ENCODE peak calls at places on chromosomes 7 and 10, in four cellular contexts. R, K, O and X are unnamed samples.

GRCh38 chr7:78912781-78913180 is 540.7 kb downstream of the MAGI2 start:
- DNase-seq in O (no peak), R (no peak), K (no peak), X (no peak)

GRCh38 chr7:96920713-96921112 is 84.6 kb upstream of the DLX6 start:
- DNase-seq in R (no peak), K (no peak), O (no peak), X (no peak)

GRCh38 chr10:32000937-32001336 is 55.3 kb downstream of the KIF5B start:
- DNase-seq in R (no peak), O (no peak), K (no peak), X (no peak)

GRCh38 chr10:20970044-20970443 is 72.9 kb upstream of the NEBL start:
- DNase-seq in O (no peak), K (no peak), R (no peak), X (no peak)

GRCh38 chr7:116011584-116011983 is 19.0 kb downstream of the TFEC start:
- DNase-seq in K (no peak), O (no peak), R (no peak), X (no peak)

GRCh38 chr10:9848981-9849380 is 1168.7 kb upstream of the CELF2 start:
- DNase-seq in K (no peak), O (no peak), R (no peak), X (no peak)

GRCh38 chr7:134850048-134850447 is 70.6 kb downstream of the CALD1 start:
- DNase-seq in O (no peak), K (no peak), R (no peak), X (no peak)

GRCh38 chr10:101136007-101136707 is 5.1 kb downstream of the TLX1 start:
- DNase-seq in K (peak; percentile 19), O (no peak), R (no peak), X (no peak)

GRCh38 chr7:44143606-44144250 is 2.6 kb upstream of the MYL7 start:
- DNase-seq in R (peak; percentile 41), O (no peak), K (no peak), X (no peak)

GRCh38 chr7:7102906-7103305 is 79.4 kb upstream of the C1GALT1 start:
- DNase-seq in K (no peak), O (no peak), R (no peak), X (no peak)

GRCh38 chr7:30594055-30594539 is 581 bp upstream of the GARS1 start:
- DNase-seq in R (no peak), K (no peak), O (peak; percentile 49), X (no peak)

GRCh38 chr7:122532406-122533269 is 166.3 kb downstream of the RNF133 start:
- DNase-seq in O (no peak), R (no peak), K (peak; percentile 4), X (no peak)

GRCh38 chr10:72087392-72087968 is 871 bp downstream of the SPOCK2 start:
- DNase-seq in O (peak; percentile 39), R (no peak), K (no peak), X (no peak)

GRCh38 chr10:131819241-131820072 is 81.4 kb upstream of the PPP2R2D start:
- DNase-seq in O (no peak), R (no peak), K (no peak), X (peak; percentile 72)

GRCh38 chr7:516606-517456 is 2.8 kb downstream of the PDGFA start:
- DNase-seq in R (no peak), K (no peak), O (peak; percentile 83), X (no peak)

GRCh38 chr7:82593780-82594179 is 150.2 kb upstream of the CACNA2D1 start:
- DNase-seq in O (no peak), R (no peak), K (no peak), X (no peak)

GRCh38 chr7:66169616-66170015 is 35.5 kb upstream of the TPST1 start:
- DNase-seq in O (no peak), R (no peak), K (no peak), X (no peak)

GRCh38 chr7:142376356-142376997 is 118.6 kb upstream of the PRSS58 start:
- DNase-seq in K (no peak), O (no peak), R (no peak), X (no peak)

GRCh38 chr7:135673360-135673706 is 11.0 kb downstream of the STMP1 start:
- DNase-seq in K (no peak), R (no peak), O (no peak), X (no peak)

GRCh38 chr10:6986927-6987326 is 406.9 kb upstream of the PRKCQ start:
- DNase-seq in K (no peak), R (no peak), O (no peak), X (no peak)

GRCh38 chr10:127216786-127217185 is 20.4 kb upstream of the INSYN2A start:
- DNase-seq in R (no peak), O (no peak), K (no peak), X (no peak)

GRCh38 chr7:111835066-111835465 is 272.8 kb upstream of the IMMP2L start:
- DNase-seq in O (no peak), K (no peak), R (no peak), X (no peak)

GRCh38 chr7:92244803-92245486 is 769 bp downstream of the KRIT1 start:
- DNase-seq in R (no peak), K (no peak), O (no peak), X (no peak)

GRCh38 chr10:98536551-98536950 is 89.8 kb upstream of the HPS1 start:
- DNase-seq in K (no peak), O (peak; percentile 18), R (no peak), X (no peak)

GRCh38 chr7:120165231-120165630 is 107.7 kb upstream of the KCND2 start:
- DNase-seq in R (no peak), K (no peak), O (no peak), X (no peak)

GRCh38 chr7:83640731-83641533 is 8.0 kb downstream of the SEMA3E start:
- DNase-seq in O (no peak), R (no peak), K (no peak), X (no peak)

GRCh38 chr7:140476698-140477261 is 2.5 kb downstream of the MKRN1 start:
- DNase-seq in R (no peak), K (no peak), O (no peak), X (no peak)
- H3K4me3 ChIP-seq in R (no peak overlapping the region), K (no peak overlapping the region), O (peak overlapping the region; percentile 94), X (no peak overlapping the region)

DNA sequence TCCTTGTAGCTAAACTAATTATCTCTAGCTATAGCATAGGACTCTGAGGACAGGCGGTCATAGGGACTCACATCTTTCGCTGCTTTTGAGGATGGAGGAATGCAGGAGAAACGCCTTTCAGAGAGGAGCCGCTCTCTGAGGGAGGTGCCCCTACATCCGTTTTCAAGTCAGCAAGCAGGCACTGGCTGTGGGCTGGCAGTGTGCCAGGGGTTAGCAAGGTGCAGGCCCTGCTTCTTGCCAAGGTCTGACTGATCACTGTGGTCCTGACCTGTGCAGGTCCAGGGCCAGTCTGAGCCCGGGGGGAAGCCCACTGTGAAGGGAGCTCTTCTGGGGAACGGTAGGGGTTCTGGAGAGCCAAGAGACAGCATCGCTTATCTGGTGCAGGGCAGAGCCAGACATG is 89.4 kb downstream of the SH3PXD2A start:
- DNase-seq in R (no peak), K (no peak), O (no peak), X (no peak)
- TF ChIP-seq POLR2A in R (no peak), K (no peak), O (no peak), X (no peak)

GRCh38 chr10:62095341-62096071 is 173.1 kb downstream of the RTKN2 start:
- DNase-seq in K (no peak), O (no peak), R (no peak), X (no peak)
- H3K4me3 ChIP-seq in K (no peak overlapping the region), O (no peak overlapping the region), R (peak overlapping the region; percentile 32), X (no peak overlapping the region)

DNA sequence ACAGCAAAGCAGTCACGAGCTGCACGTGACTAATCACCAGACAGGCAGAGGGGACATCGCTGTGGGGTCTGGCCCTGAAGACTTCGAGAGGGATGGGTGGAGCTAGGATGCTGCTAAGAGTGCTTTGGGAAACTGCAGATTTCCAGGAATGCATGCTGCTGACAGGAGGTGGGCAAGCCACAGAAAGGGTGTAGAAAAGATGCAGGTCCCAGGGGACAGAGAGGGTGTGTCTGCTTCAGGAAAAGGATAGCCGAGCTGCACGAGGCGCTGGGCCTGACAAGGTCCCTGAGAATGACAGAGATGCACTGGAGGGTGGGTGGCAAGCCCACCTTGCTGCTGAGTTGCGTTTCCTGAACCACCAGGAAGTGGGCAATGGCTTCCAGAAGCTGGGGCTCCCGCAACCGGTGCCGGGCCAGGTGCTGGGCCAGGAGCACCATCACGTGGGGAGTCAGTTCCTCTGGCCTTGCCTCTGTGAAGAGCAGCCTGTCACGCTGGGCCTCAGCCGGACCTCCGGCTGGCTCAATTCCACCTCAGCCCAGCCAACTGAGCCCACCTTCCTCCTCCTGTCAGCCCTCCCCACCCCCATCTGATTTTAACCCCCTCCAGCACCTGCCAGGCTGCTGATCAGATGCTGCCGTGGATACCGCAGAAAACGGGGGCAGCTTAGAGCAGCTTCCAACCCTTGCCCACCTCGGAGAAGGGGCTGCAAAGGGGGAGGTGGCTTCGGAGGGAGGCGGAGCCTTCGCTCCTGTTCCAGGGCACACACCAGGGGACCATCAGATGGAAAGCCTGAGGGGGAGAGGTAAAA is 2.2 kb downstream of the FASTK start:
- DNase-seq in K (no peak), O (no peak), R (no peak), X (no peak)
- TF ChIP-seq POLR2A in K (no peak), O (no peak), R (no peak), X (no peak)

GRCh38 chr7:150992833-150993302 is 2.1 kb downstream of the NOS3 start:
- DNase-seq in R (no peak), O (no peak), K (no peak), X (no peak)

GRCh38 chr7:150996289-150997074 is 5.7 kb downstream of the NOS3 start:
- DNase-seq in R (no peak), K (no peak), O (no peak), X (no peak)

GRCh38 chr7:150994141-150994837 is 3.5 kb downstream of the NOS3 start:
- DNase-seq in O (no peak), R (no peak), K (no peak), X (no peak)

GRCh38 chr7:150993511-150993910 is 2.7 kb downstream of the NOS3 start:
- DNase-seq in R (no peak), O (no peak), K (no peak), X (no peak)

GRCh38 chr7:150994838-150995510 is 4.2 kb downstream of the NOS3 start:
- DNase-seq in O (no peak), R (no peak), K (no peak), X (no peak)
- H3K4me3 ChIP-seq in O (peak overlapping the region; percentile 1), R (peak overlapping the region; percentile 54), K (no peak overlapping the region), X (peak overlapping the region; percentile 19)

DNA sequence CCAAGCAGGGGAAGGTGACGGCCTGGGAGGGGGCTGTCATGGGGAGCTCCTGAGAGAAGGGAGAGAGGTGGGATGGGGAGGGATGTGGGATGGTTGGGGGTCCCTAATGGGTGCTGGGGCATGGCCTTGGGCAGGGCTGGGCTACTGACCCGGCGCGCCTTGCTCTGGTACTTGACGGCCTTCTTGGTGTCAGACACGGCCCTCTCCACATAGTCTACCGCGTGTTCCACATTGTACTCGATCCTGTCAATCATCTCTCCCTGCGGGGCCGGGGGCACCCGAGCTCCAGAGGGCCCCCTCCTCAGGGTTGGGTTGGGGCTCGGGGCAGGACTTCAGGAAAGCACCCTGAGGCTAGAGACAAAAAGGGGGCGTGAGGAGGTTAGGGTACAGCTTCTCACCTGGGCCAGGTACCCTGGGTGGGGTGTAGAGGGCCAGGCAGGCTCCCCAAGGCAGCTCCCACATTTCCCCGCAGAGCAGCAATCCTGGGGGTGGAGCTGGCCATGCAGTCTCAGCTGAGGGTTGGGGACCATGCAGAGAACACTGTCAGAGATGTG is 17.3 kb downstream of the BUD23 start:
- DNase-seq in K (no peak), O (no peak), R (no peak), X (no peak)
- TF ChIP-seq POLR2A in K (no peak), O (no peak), R (no peak), X (no peak)